ENCODE peak calls at places on chromosomes 1 and 21, in nine cellular contexts. Q is left ventricle myocardium inferior, N is dorsolateral prefrontal cortex, P is IMR-90, K is cardiac muscle cell, Z is gastrocnemius medialis, G is fibroblast of lung, A is psoas muscle, V is body of pancreas. I is an unnamed sample.

GRCh38 chr1:43348343-43348808 is 10.4 kb upstream of the CDC20 start:
- DNase-seq in P (no peak), Z (peak), G (no peak), A (no peak), V (peak), K (peak), N (peak), Q (no peak), I (peak)

GRCh38 chr1:28099050-28099769 is 10.8 kb upstream of the EYA3 start:
- DNase-seq in N (no peak), P (peak), Q (no peak), Z (peak), V (no peak), A (no peak), K (no peak), G (no peak), I (no peak)

GRCh38 chr1:188904201-188904600 is 1573.5 kb downstream of the BRINP3 start:
- DNase-seq in Z (no peak), A (no peak), G (peak), N (no peak), K (no peak), Q (no peak), V (no peak), P (peak), I (no peak)

GRCh38 chr1:210195635-210196160 is 36.9 kb upstream of the SERTAD4 start:
- DNase-seq in P (no peak), V (no peak), Q (no peak), G (no peak), A (no peak), K (peak), Z (no peak), N (no peak), I (no peak)

GRCh38 chr21:42674351-42674940 is 21.0 kb downstream of the PDE9A start:
- DNase-seq in Z (peak), N (no peak), Q (peak), A (peak), G (no peak), P (no peak), V (no peak), K (peak), I (no peak)

GRCh38 chr21:28215214-28215954 is 777.3 kb downstream of the LTN1 start:
- DNase-seq in G (peak), V (no peak), P (peak), A (no peak), K (peak), Q (no peak), N (no peak), Z (peak), I (no peak)

GRCh38 chr1:8239039-8239305 is 78.9 kb upstream of the SLC45A1 start:
- DNase-seq in G (peak), A (peak), P (peak), Q (peak), N (no peak), V (peak), K (peak), Z (peak), I (no peak)

GRCh38 chr1:90394247-90394646 is 322.9 kb downstream of the BARHL2 start:
- DNase-seq in A (no peak), V (no peak), G (no peak), N (no peak), P (no peak), Z (no peak), K (peak), Q (no peak), I (no peak)

GRCh38 chr1:210938416-210938925 is 195.5 kb downstream of the KCNH1 start:
- DNase-seq in N (no peak), A (no peak), Z (no peak), Q (no peak), P (peak), K (no peak), G (peak), V (no peak), I (no peak)

GRCh38 chr1:113930499-113931161 is 1.5 kb downstream of the HIPK1 start:
- DNase-seq in Z (no peak), V (peak), P (peak), G (peak), A (no peak), K (peak), N (no peak), Q (no peak), I (peak)

GRCh38 chr1:207890136-207890738 is 20.7 kb downstream of the CD34 start:
- DNase-seq in Q (peak), A (peak), V (peak), P (peak), K (peak), G (peak), N (no peak), Z (peak), I (peak)

GRCh38 chr1:11566042-11566825 is 87.3 kb downstream of the DISP3 start:
- DNase-seq in P (no peak), N (no peak), G (no peak), V (no peak), K (no peak), A (no peak), Z (no peak), Q (no peak), I (no peak)

GRCh38 chr1:172399369-172400072 is 21.0 kb upstream of the C1orf105 start:
- DNase-seq in N (no peak), A (peak), Z (peak), P (peak), G (peak), Q (peak), K (peak), V (peak), I (peak)

GRCh38 chr1:53733447-53733931 is 5.5 kb downstream of the GLIS1 start:
- DNase-seq in Q (no peak), K (no peak), G (peak), Z (no peak), V (no peak), A (no peak), N (no peak), P (no peak), I (no peak)

GRCh38 chr1:85611856-85612255 is 31.3 kb downstream of the CCN1 start:
- DNase-seq in N (no peak), G (peak), P (peak), Q (no peak), V (peak), K (peak), Z (peak), A (peak), I (peak)

GRCh38 chr1:166944186-166944967 is 31.0 kb downstream of the ILDR2 start:
- DNase-seq in P (peak), K (peak), A (no peak), N (no peak), V (no peak), Z (no peak), G (peak), Q (no peak), I (no peak)

GRCh38 chr21:31343680-31344480 is at the start of gene TIAM1:
- DNase-seq in V (peak), Z (peak), P (peak), G (peak), A (peak), K (peak), N (peak), Q (peak), I (peak)

GRCh38 chr1:200307755-200308066 is 102.1 kb downstream of the ZNF281 start:
- DNase-seq in Q (no peak), G (no peak), A (no peak), P (no peak), V (no peak), K (no peak), Z (no peak), N (no peak), I (no peak)

GRCh38 chr1:17572264-17572985 is 32.9 kb downstream of the ARHGEF10L start:
- DNase-seq in K (no peak), G (no peak), P (no peak), A (no peak), N (no peak), Q (no peak), V (no peak), Z (no peak), I (no peak)

GRCh38 chr1:52253421-52253820 is 111.5 kb downstream of the ZFYVE9 start:
- DNase-seq in N (peak), G (no peak), Z (no peak), Q (no peak), K (no peak), A (no peak), V (no peak), P (no peak), I (no peak)

GRCh38 chr1:152112101-152112884 is 3.0 kb downstream of the TCHH start:
- DNase-seq in K (peak), Q (no peak), Z (no peak), P (peak), V (peak), G (peak), A (no peak), N (no peak), I (no peak)

GRCh38 chr1:14435368-14436023 is 163.0 kb upstream of the KAZN start:
- DNase-seq in Q (no peak), Z (no peak), A (no peak), P (no peak), N (no peak), K (peak), G (no peak), V (peak), I (no peak)

GRCh38 chr1:9058465-9058864 is 11.0 kb downstream of the SLC2A5 start:
- DNase-seq in Z (peak), Q (no peak), G (no peak), A (peak), V (peak), N (no peak), P (peak), K (peak), I (no peak)

GRCh38 chr1:238950786-238951185 is 435.6 kb upstream of the CHRM3 start:
- DNase-seq in V (no peak), Z (no peak), K (no peak), N (no peak), Q (no peak), G (no peak), A (no peak), P (no peak), I (no peak)

GRCh38 chr1:6414443-6414844 is 5.3 kb downstream of the HES2 start:
- DNase-seq in V (peak), P (peak), K (peak), Q (no peak), Z (no peak), N (no peak), A (no peak), G (peak), I (no peak)

GRCh38 chr21:25862596-25862995 is 127.8 kb downstream of the GABPA start:
- DNase-seq in N (no peak), P (peak), V (peak), Q (no peak), K (peak), Z (no peak), G (peak), A (no peak), I (no peak)

GRCh38 chr1:145885738-145886287 is at the start of gene ANKRD35:
- DNase-seq in A (peak), Z (peak), Q (peak), N (peak), V (peak), P (peak), G (peak), K (peak), I (peak)

GRCh38 chr1:233627376-233627775 is 13.5 kb downstream of the KCNK1 start:
- DNase-seq in P (no peak), A (no peak), V (no peak), G (no peak), N (peak), Q (no peak), K (no peak), Z (no peak), I (no peak)

GRCh38 chr1:1357871-1358432 is 403 bp downstream of the MXRA8 start:
- DNase-seq in V (no peak), P (peak), K (peak), N (no peak), Z (no peak), G (no peak), Q (no peak), A (peak), I (no peak)

GRCh38 chr1:239922778-239923522 is 168.7 kb upstream of the FMN2 start:
- DNase-seq in P (no peak), Q (no peak), N (no peak), V (no peak), K (no peak), G (peak), A (no peak), Z (no peak), I (no peak)

GRCh38 chr1:78377356-78377928 is 113.3 kb upstream of the PTGFR start:
- DNase-seq in G (no peak), Q (no peak), V (no peak), A (no peak), Z (no peak), P (peak), K (no peak), N (no peak), I (no peak)

GRCh38 chr21:36038701-36039497 is 21.4 kb downstream of the SETD4 start:
- DNase-seq in Q (no peak), K (no peak), G (no peak), V (no peak), Z (no peak), N (no peak), P (no peak), A (no peak), I (no peak)

GRCh38 chr1:214670098-214670497 is 67.1 kb downstream of the CENPF start:
- DNase-seq in G (peak), Q (peak), K (peak), N (no peak), P (peak), V (peak), Z (no peak), A (peak), I (no peak)

GRCh38 chr1:214664656-214665433 is 61.9 kb downstream of the CENPF start:
- DNase-seq in N (no peak), A (no peak), Z (no peak), P (peak), Q (no peak), G (peak), V (no peak), K (no peak), I (no peak)

GRCh38 chr1:214665606-214666110 is 62.7 kb downstream of the CENPF start:
- DNase-seq in P (peak), Z (no peak), V (no peak), A (no peak), G (peak), Q (no peak), N (no peak), K (no peak), I (no peak)

GRCh38 chr1:214662386-214662785 is 59.4 kb downstream of the CENPF start:
- DNase-seq in V (no peak), Z (no peak), K (no peak), G (no peak), Q (no peak), N (no peak), A (no peak), P (no peak), I (no peak)

DNA sequence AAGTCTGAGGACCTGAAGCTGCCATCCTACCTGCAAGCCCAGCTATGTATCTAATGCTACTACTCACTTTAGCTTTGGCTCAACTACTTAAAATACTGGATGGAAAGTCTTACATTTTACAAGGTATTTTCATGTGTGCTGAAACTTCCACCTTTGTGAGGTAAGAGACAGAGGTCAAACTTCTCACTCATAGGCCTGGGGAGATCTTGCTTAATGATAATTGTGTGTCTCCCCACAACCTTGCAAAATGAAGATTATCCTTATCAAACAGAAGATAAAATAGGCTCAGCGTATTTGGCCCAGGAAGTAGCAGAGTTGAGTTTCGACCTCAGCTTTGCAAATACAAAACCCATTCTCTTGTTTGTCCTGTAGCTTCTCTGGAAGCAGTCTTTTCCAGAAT is 63.7 kb downstream of the CENPF start:
- DNase-seq in A (no peak), Q (no peak), N (no peak), Z (no peak), P (no peak), G (no peak), V (no peak), K (no peak), I (no peak)
- TF ChIP-seq CTCF in A (no peak), Q (no peak), N (no peak), Z (no peak), P (no peak), G (no peak), V (no peak), K (no peak), I (no peak)

GRCh38 chr1:99808391-99809115 is 41.6 kb upstream of the AGL start:
- DNase-seq in V (no peak), Z (peak), P (peak), Q (no peak), A (no peak), N (peak), G (peak), K (peak), I (no peak)
- H3K4me3 ChIP-seq in V (no peak), Z (peak), P (peak), Q (peak), A (peak), N (no peak), G (no peak), K (no peak), I (peak)

GRCh38 chr1:203692565-203693470 is 66.2 kb downstream of the ATP2B4 start:
- DNase-seq in K (peak), Z (peak), Q (peak), V (peak), P (peak), G (peak), A (peak), N (peak), I (peak)
- H3K27ac ChIP-seq in K (no peak), Z (peak), Q (peak), V (peak), P (peak), G (peak), A (peak), N (peak), I (peak)

DNA sequence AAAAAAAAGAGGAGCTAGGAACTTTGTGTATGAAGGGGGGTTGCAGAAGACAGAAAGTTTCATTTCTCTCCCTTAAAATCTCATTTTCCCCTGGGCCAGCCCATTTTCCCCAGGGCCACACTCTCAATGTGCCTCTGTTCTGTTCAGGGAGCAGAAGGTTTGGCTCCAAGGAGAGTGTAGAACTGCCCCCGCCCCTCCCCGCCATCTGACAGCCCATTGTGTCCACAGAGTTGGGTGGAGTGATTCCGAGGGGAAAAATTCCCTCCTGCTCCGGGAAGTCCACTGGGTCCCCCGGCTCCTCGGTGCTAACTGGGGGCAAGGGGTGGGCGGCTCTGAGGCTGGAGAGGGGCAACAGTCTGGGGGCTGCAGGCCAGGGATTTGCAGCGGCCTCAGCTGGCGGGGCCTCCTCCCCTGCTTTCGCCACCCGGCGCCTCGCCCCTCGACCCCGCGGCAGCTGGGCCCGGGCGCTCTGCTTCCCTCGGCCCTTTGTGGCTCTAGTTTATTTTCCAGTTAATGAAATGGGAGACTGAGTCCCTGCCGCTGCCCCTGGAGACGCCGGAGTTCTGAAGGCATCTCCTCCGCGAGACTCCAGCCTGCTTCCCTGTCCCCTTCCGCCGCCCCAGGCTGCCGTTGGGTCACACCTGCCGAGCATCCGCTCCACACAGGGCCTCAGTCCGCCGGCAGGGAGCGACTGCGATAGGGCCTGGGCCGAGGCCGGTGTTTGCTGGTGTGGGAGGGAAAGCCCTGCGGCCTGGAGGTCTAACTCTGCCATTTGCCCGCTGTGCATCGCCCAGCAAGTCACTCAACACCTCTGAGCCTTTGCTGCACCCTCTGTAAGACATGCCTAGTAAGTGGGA is 14.7 kb upstream of the KIRREL1 start:
- DNase-seq in K (peak), G (no peak), A (no peak), N (no peak), Z (no peak), V (no peak), Q (no peak), P (no peak), I (no peak)
- TF ChIP-seq CTCF in K (peak), G (no peak), A (no peak), N (no peak), Z (no peak), V (no peak), Q (no peak), P (no peak), I (no peak)

GRCh38 chr1:45205910-45206721 is at the start of gene ZSWIM5:
- DNase-seq in V (peak), Q (peak), K (peak), G (peak), Z (peak), N (peak), A (peak), P (peak), I (peak)

GRCh38 chr1:45200906-45201500 is 5.4 kb downstream of the ZSWIM5 start:
- DNase-seq in A (no peak), Z (no peak), Q (no peak), N (no peak), G (peak), V (no peak), K (no peak), P (no peak), I (no peak)

GRCh38 chr1:45200435-45200834 is 6.0 kb downstream of the ZSWIM5 start:
- DNase-seq in Z (no peak), P (no peak), A (no peak), K (no peak), N (no peak), V (no peak), Q (no peak), G (no peak), I (no peak)

GRCh38 chr1:45206808-45207624 is 611 bp upstream of the ZSWIM5 start:
- DNase-seq in V (no peak), Z (no peak), Q (no peak), P (no peak), N (no peak), A (no peak), G (no peak), K (no peak), I (no peak)

DNA sequence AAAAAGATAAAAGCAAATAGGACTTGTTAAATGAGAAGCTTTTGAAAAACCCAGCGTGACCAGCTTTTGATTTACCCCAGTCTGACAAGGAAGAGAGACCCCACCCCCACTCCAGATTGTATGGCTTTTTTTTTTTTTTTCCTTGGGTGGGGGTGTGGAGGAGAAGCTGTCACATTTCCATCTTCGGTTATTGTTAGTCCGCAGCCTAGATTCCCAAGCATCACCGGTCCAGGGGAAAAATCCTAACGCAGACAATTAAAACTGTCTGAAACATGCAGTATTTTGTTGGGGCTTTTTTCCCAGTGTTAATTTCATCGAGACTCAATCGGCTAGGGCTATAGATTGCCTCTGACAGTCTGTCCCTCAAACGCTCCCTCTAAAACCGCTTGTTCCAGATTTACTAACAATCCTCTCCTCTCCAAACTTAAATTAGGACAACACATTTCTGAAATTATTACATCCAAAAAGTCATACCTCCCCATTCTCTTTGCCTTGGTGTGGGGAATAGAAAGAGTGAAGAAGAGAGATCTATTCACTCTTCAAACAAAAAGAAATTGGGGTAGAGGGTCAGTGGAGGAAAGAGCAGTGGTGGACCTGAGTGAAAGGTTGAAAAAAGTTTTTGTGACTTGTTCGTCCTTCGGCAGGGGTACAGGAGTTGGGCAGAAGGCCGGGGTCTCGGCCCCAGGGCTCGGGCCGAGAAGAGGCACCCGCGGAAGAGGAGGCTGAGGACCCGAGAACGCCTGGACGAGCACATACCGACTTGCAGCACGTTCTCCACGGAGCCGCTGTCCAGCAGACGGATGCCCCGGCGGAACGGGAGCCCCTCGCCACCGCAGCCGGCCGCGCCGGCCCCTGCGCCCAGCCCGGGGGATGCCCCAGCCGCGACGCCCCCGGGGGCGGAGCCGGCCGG is 1.1 kb downstream of the ZSWIM5 start:
- DNase-seq in P (peak), Z (peak), K (peak), G (peak), N (peak), Q (peak), A (peak), V (peak), I (peak)
- H3K4me3 ChIP-seq in P (peak), Z (peak), K (peak), G (peak), N (peak), Q (peak), A (peak), V (peak), I (peak)